ENCODE peak calls at places on chromosomes 3 and 15, in five cellular contexts. V is K562, M is HepG2, N is HCT116, C is GM12878. A is an unnamed sample.

GRCh38 chr3:44734646-44735168 is 5.3 kb downstream of the ZNF501 start:
- DNase-seq in N (no peak), M (no peak), C (no peak), V (no peak), A (no peak)

GRCh38 chr3:100913870-100914654 is 79.2 kb downstream of the ABI3BP start:
- DNase-seq in N (no peak), C (no peak), M (no peak), V (no peak), A (no peak)

GRCh38 chr3:156711113-156711512 is 36.7 kb downstream of the TIPARP start:
- DNase-seq in N (no peak), V (no peak), C (no peak), M (no peak), A (no peak)

GRCh38 chr15:56244811-56245576 is 1.3 kb upstream of the RFX7 start:
- DNase-seq in V (peak; percentile 17), C (no peak), M (peak; percentile 85), N (no peak), A (peak; percentile 9)

GRCh38 chr3:27423463-27423862 is 54.3 kb upstream of the NEK10 start:
- DNase-seq in N (peak; percentile 4), C (no peak), V (no peak), M (no peak), A (no peak)

GRCh38 chr15:95948371-95948770 is 382.1 kb upstream of the NR2F2 start:
- DNase-seq in N (no peak), C (no peak), V (no peak), M (no peak), A (no peak)

GRCh38 chr3:127455541-127456450 is 134.7 kb downstream of the TPRA1 start:
- DNase-seq in N (peak; percentile 34), V (peak; percentile 81), C (no peak), M (peak; percentile 41), A (peak; percentile 90)

GRCh38 chr3:122132949-122133540 is 50.4 kb upstream of the CASR start:
- DNase-seq in M (no peak), N (no peak), V (no peak), C (no peak), A (no peak)

GRCh38 chr15:100690032-100690785 is 87.8 kb downstream of the ASB7 start:
- DNase-seq in N (no peak), C (no peak), M (no peak), V (no peak), A (no peak)

GRCh38 chr3:140128217-140129137 is 193.5 kb downstream of the CLSTN2 start:
- DNase-seq in N (peak; percentile 1), V (peak; percentile 38), C (no peak), M (peak; percentile 25), A (peak; percentile 81)

GRCh38 chr15:39192376-39192775 is 388.5 kb upstream of the THBS1 start:
- DNase-seq in N (no peak), V (no peak), C (no peak), M (no peak), A (no peak)

GRCh38 chr3:42376397-42376798 is 34.0 kb downstream of the LYZL4 start:
- DNase-seq in V (no peak), C (no peak), M (no peak), N (peak; percentile 15), A (no peak)

GRCh38 chr15:66231421-66232266 is 21.9 kb downstream of the MEGF11 start:
- DNase-seq in N (no peak), C (no peak), V (no peak), M (no peak), A (no peak)

GRCh38 chr3:160225181-160226025 is at the start of gene C3orf80:
- DNase-seq in C (no peak), N (peak; percentile 21), M (peak; percentile 12), V (peak; percentile 56), A (peak; percentile 91)

GRCh38 chr3:159762238-159762637 is 226.4 kb upstream of the IL12A start:
- DNase-seq in M (no peak), V (no peak), N (no peak), C (no peak), A (peak; percentile 54)

GRCh38 chr15:76196949-76197315 is 114.3 kb downstream of the ETFA start:
- DNase-seq in V (no peak), N (no peak), C (no peak), M (no peak), A (no peak)

GRCh38 chr3:63251499-63251898 is 26.6 kb upstream of the SYNPR start:
- DNase-seq in C (no peak), V (no peak), M (no peak), N (no peak), A (no peak)

GRCh38 chr15:48703544-48703943 is 58.0 kb upstream of the FBN1 start:
- DNase-seq in N (no peak), C (no peak), M (no peak), V (no peak), A (no peak)

GRCh38 chr15:72339777-72340177 is 19.8 kb upstream of the CELF6 start:
- DNase-seq in N (no peak), C (no peak), V (no peak), M (peak; percentile 47), A (no peak)

GRCh38 chr3:133894334-133895207 is 1.1 kb downstream of the RAB6B start:
- DNase-seq in V (peak; percentile 56), C (no peak), N (no peak), M (no peak), A (peak; percentile 77)

GRCh38 chr15:52552303-52552702 is 16.5 kb downstream of the ARPP19 start:
- DNase-seq in M (no peak), C (no peak), V (no peak), N (no peak), A (no peak)

GRCh38 chr3:172561894-172562664 is 38.8 kb upstream of the TNFSF10 start:
- DNase-seq in V (no peak), C (no peak), M (no peak), N (no peak), A (no peak)

GRCh38 chr3:77530870-77531269 is 491.0 kb downstream of the ROBO2 start:
- DNase-seq in M (no peak), N (no peak), C (no peak), V (no peak), A (no peak)

GRCh38 chr3:106438916-106439315 is 570.1 kb upstream of the CBLB start:
- DNase-seq in C (no peak), N (no peak), V (no peak), M (no peak), A (no peak)

GRCh38 chr3:11059090-11059798 is 66.7 kb downstream of the SLC6A1 start:
- DNase-seq in C (no peak), N (peak; percentile 48), V (peak; percentile 61), M (peak; percentile 39), A (peak; percentile 89)

GRCh38 chr3:38067508-38068233 is 28.7 kb downstream of the DLEC1 start:
- DNase-seq in C (no peak), N (no peak), V (no peak), M (no peak), A (no peak)

GRCh38 chr15:73838795-73839565 is 34.4 kb upstream of the TBC1D21 start:
- DNase-seq in M (no peak), V (no peak), N (no peak), C (no peak), A (no peak)

GRCh38 chr15:68497206-68497910 is 65.4 kb upstream of the ITGA11 start:
- DNase-seq in C (no peak), M (no peak), V (no peak), N (no peak), A (no peak)

GRCh38 chr3:170634663-170635096 is 48.8 kb upstream of the SLC7A14 start:
- DNase-seq in M (no peak), C (peak; percentile 91), N (no peak), V (no peak), A (no peak)

GRCh38 chr3:76222115-76222652 is 436.8 kb upstream of the ZNF717 start:
- DNase-seq in N (no peak), M (no peak), V (no peak), C (no peak), A (no peak)

DNA sequence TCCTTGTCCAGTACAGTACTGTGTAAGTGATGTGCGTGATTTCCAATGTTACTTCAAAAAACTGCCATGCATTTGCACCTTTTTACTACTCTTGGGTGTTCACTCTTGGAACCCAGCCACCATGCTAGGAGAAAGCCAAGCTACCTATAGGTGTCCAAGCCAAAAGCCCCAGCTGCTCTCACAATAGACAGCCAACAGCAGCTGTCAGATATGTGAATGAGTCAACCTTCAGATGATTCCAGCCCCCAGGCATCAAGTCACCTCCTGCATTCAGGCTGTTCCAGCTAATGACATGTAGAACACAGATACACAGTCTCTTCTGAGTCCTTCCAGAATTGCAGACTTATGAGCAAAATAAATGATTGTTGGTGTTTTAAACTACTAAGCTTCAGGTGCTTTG is 417.7 kb upstream of the TGFBR2 start:
- DNase-seq in M (no peak), C (no peak), V (no peak), N (no peak), A (no peak)
- TF ChIP-seq REST in M (no peak), C (no peak), V (no peak), N (no peak), A (no peak)

GRCh38 chr3:16140116-16140893 is 34.2 kb upstream of the GALNT15 start:
- DNase-seq in M (no peak), V (no peak), C (no peak), N (no peak), A (no peak)
- H3K27ac ChIP-seq in M (no peak overlapping the region), V (no peak overlapping the region), C (no peak overlapping the region), N (no peak overlapping the region), A (no peak overlapping the region)

DNA sequence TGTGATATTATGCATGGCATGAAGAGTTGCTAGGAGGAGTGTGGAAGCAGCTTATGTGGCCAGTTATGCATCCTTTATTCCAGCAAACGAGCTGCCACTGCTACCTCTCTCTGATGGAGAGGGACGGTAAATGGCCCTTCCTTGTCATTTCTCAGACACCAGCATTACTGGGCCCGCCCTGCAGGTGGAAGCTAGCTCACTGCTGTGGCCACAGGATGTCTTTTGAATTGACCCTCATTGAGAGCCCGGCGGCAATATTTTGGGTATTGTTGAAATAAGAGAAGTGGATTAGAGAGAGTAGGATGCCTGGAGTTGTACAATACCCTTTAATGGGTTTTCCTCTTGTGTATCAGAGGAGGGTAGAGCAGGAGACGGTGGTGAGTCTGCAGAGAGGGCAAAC is 1.5 kb downstream of the MINAR1 start:
- DNase-seq in M (no peak), N (no peak), C (no peak), V (no peak), A (peak; percentile 77)
- TF ChIP-seq EZH2 in M (no peak), N (no peak), C (no peak), V (no peak), A (no peak)

GRCh38 chr15:62497356-62497755 is 332.3 kb upstream of the C2CD4B start:
- DNase-seq in V (no peak), N (no peak), C (no peak), M (no peak), A (no peak)
- TF ChIP-seq REST in V (no peak), N (no peak), C (no peak), M (no peak), A (no peak)

GRCh38 chr3:56839784-56840724 is 38.3 kb upstream of the ARHGEF3 start:
- DNase-seq in M (peak; percentile 59), C (no peak), V (no peak), N (no peak), A (no peak)
- H3K27ac ChIP-seq in M (no peak overlapping the region), C (no peak overlapping the region), V (no peak overlapping the region), N (no peak overlapping the region), A (no peak overlapping the region)

DNA sequence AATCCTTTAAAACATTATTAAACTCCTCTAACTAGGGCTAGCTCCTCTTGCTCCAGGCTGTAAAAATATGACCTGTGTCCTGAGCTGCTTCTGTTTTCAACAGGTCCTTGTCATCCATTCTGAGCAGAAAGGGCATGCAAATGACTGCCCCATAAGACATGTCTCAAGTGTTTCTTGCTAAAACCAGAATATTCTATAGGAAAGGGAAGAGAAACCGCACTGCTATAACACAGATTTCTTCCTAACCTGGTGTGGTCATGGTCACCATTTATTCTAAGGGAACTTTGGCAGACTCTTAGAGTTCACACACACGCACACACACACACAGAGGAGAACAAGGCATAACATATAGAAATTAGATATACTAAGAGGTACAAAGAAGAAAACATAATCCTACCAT is 34.2 kb upstream of the B3GNT5 start:
- DNase-seq in M (no peak), N (no peak), V (no peak), C (no peak), A (no peak)
- TF ChIP-seq EZH2 in M (no peak), N (no peak), V (no peak), C (no peak), A (no peak)